ENCODE peak calls at places on chromosomes 6 and 20, in nine cellular contexts. O is activated naive CD4-positive, alpha-beta T cell treated with anti-CD3 and anti-CD28 coated beads, Interleukin-2, amount 50 U/mL, for 72 hours; C is nephron progenitor cell; W is activated T-cell treated with anti-CD3 and anti-CD28 coated beads for 4 hours; U is EL; K is left ventricle myocardium inferior; A is testis; E is T follicular helper cell; J is nucleus accumbens. I is an unnamed sample.

GRCh38 chr20:14197097-14197496 is 140.3 kb downstream of the FLRT3 start:
- DNase-seq in C (no peak), U (peak; percentile 66), A (no peak), J (no peak), W (no peak), O (no peak), E (no peak), K (no peak), I (no peak)

GRCh38 chr6:71482742-71483141 is 194.1 kb downstream of the OGFRL1 start:
- DNase-seq in W (no peak), U (peak; percentile 37), J (no peak), O (no peak), K (no peak), C (no peak), E (no peak), A (no peak), I (no peak)

GRCh38 chr6:108689279-108690161 is 128.8 kb downstream of the FOXO3 start:
- DNase-seq in E (no peak), J (peak; percentile 10), C (no peak), W (no peak), K (peak; percentile 88), A (peak; percentile 69), U (peak; percentile 96), O (no peak), I (no peak)

GRCh38 chr20:11159728-11160127 is 485.9 kb upstream of the JAG1 start:
- DNase-seq in O (no peak), C (no peak), A (no peak), W (no peak), J (no peak), U (no peak), E (no peak), K (no peak), I (no peak)

GRCh38 chr20:63979549-63980316 is at the start of gene SAMD10:
- DNase-seq in J (no peak), K (no peak), O (peak; percentile 85), C (peak; percentile 72), A (peak; percentile 52), E (peak; percentile 55), W (peak; percentile 79), U (peak; percentile 50), I (peak; percentile 66)

GRCh38 chr20:53960586-53961386 is 109.6 kb downstream of the BCAS1 start:
- DNase-seq in C (no peak), K (no peak), W (no peak), O (no peak), J (no peak), E (no peak), A (no peak), U (no peak), I (no peak)

GRCh38 chr20:53152228-53152627 is 180.1 kb downstream of the TSHZ2 start:
- DNase-seq in K (no peak), U (no peak), J (no peak), O (no peak), C (no peak), E (no peak), A (no peak), W (no peak), I (no peak)

GRCh38 chr6:83758533-83758932 is 49.6 kb upstream of the SNAP91 start:
- DNase-seq in C (no peak), U (peak; percentile 2), K (no peak), O (no peak), E (no peak), A (no peak), J (no peak), W (no peak), I (no peak)

GRCh38 chr6:46626228-46626909 is 26.2 kb downstream of the CYP39A1 start:
- DNase-seq in J (no peak), A (no peak), U (peak; percentile 22), W (no peak), E (no peak), O (no peak), C (no peak), K (no peak), I (peak; percentile 64)

GRCh38 chr20:25251558-25251957 is 3.7 kb downstream of the PYGB start:
- DNase-seq in A (peak; percentile 19), E (no peak), W (no peak), C (no peak), J (no peak), K (no peak), O (no peak), U (no peak), I (no peak)

GRCh38 chr6:7100751-7101078 is 7.0 kb upstream of the RREB1 start:
- DNase-seq in W (no peak), J (no peak), E (no peak), U (no peak), A (no peak), C (no peak), O (no peak), K (no peak), I (no peak)

GRCh38 chr20:13337090-13337784 is 116.2 kb downstream of the ISM1 start:
- DNase-seq in U (no peak), C (no peak), K (no peak), E (no peak), O (no peak), A (no peak), W (no peak), J (no peak), I (no peak)

GRCh38 chr6:89120371-89120770 is 2.5 kb upstream of the SRSF12 start:
- DNase-seq in C (no peak), O (no peak), W (no peak), E (no peak), A (no peak), U (peak; percentile 56), K (no peak), J (no peak), I (no peak)

GRCh38 chr6:79546186-79546585 is 9.0 kb upstream of the LCA5 start:
- DNase-seq in A (no peak), E (no peak), J (no peak), O (no peak), K (no peak), U (peak; percentile 30), C (no peak), W (no peak), I (no peak)

GRCh38 chr6:71887006-71887743 is 825 bp downstream of the RIMS1 start:
- DNase-seq in O (no peak), E (no peak), U (no peak), A (no peak), C (peak; percentile 30), J (no peak), K (no peak), W (no peak), I (peak; percentile 47)

GRCh38 chr6:123434186-123434585 is 202.6 kb downstream of the TRDN start:
- DNase-seq in C (no peak), J (no peak), O (no peak), A (no peak), U (no peak), E (no peak), W (no peak), K (no peak), I (no peak)

GRCh38 chr20:51792960-51793359 is 9.4 kb downstream of the SALL4 start:
- DNase-seq in O (no peak), J (no peak), W (no peak), K (no peak), C (no peak), U (no peak), A (no peak), E (no peak), I (no peak)

GRCh38 chr20:37941332-37941731 is 38.4 kb downstream of the VSTM2L start:
- DNase-seq in J (no peak), A (no peak), K (no peak), O (no peak), U (no peak), E (no peak), C (no peak), W (no peak), I (peak; percentile 59)

GRCh38 chr20:33589059-33589458 is 73.1 kb upstream of the C20orf144 start:
- DNase-seq in K (no peak), U (no peak), J (no peak), A (no peak), C (no peak), E (no peak), W (no peak), O (no peak), I (no peak)

GRCh38 chr6:81767163-81768000 is 14.9 kb upstream of the TENT5A start:
- DNase-seq in U (peak; percentile 94), O (no peak), C (no peak), K (no peak), A (no peak), E (no peak), J (no peak), W (no peak), I (peak; percentile 26)

GRCh38 chr6:131807644-131808459 is at the start of gene ENPP1:
- DNase-seq in W (peak; percentile 21), J (peak; percentile 55), A (peak; percentile 73), C (peak; percentile 76), E (peak; percentile 6), O (peak; percentile 38), K (peak; percentile 80), U (peak; percentile 83), I (peak; percentile 86)

GRCh38 chr6:42045538-42046460 is 4.5 kb upstream of the TAF8 start:
- DNase-seq in J (peak; percentile 24), O (no peak), E (peak; percentile 70), C (no peak), A (peak; percentile 89), W (peak; percentile 70), U (peak; percentile 70), K (peak; percentile 96), I (peak; percentile 84)

GRCh38 chr6:100435299-100435698 is 29.4 kb downstream of the SIM1 start:
- DNase-seq in K (no peak), O (no peak), E (no peak), C (no peak), U (peak; percentile 72), W (no peak), A (no peak), J (no peak), I (peak; percentile 31)

GRCh38 chr6:56764081-56764566 is 121.4 kb upstream of the DST start:
- DNase-seq in E (no peak), J (no peak), C (no peak), U (peak; percentile 66), K (no peak), W (no peak), A (no peak), O (no peak), I (peak; percentile 70)

GRCh38 chr6:131765081-131765852 is 42.6 kb upstream of the ENPP1 start:
- DNase-seq in C (no peak), W (no peak), E (no peak), A (no peak), K (no peak), O (no peak), U (peak; percentile 88), J (no peak), I (no peak)

GRCh38 chr6:6912841-6913240 is 194.9 kb upstream of the RREB1 start:
- DNase-seq in K (no peak), J (no peak), A (no peak), U (no peak), O (no peak), E (no peak), C (no peak), W (no peak), I (no peak)

GRCh38 chr6:7661364-7661763 is 64.5 kb upstream of the BMP6 start:
- DNase-seq in W (no peak), C (no peak), U (no peak), A (no peak), J (no peak), E (no peak), O (no peak), K (no peak), I (no peak)

GRCh38 chr6:156310701-156311100 is 466.5 kb upstream of the ARID1B start:
- DNase-seq in J (no peak), U (no peak), O (no peak), E (no peak), W (no peak), A (no peak), C (no peak), K (no peak), I (no peak)